ENCODE peak calls at places on chromosomes 12 and 14, in ten cellular contexts. I is tibial nerve, G is stomach, U is A549, W is sigmoid colon, B is esophagus muscularis mucosa, E is H1, J is transverse colon, F is HepG2, T is suprapubic skin. S is an unnamed sample.

GRCh38 chr14:100592972-100593371 is 5.8 kb upstream of the BEGAIN start:
- DNase-seq in I (no peak), G (no peak), U (no peak), W (peak), B (no peak), E (no peak), J (no peak), F (no peak), T (no peak), S (peak)

GRCh38 chr12:106892075-106892474 is 63.6 kb upstream of the TMEM263 start:
- DNase-seq in I (no peak), G (no peak), U (peak), W (no peak), B (no peak), E (no peak), J (peak), F (no peak), T (no peak), S (no peak)

GRCh38 chr12:51721281-51721940 is 127.1 kb downstream of the FIGNL2 start:
- DNase-seq in I (no peak), G (no peak), U (no peak), W (peak), B (no peak), E (peak), J (no peak), F (no peak), T (no peak), S (no peak)

GRCh38 chr14:22572562-22573058 is 16.4 kb downstream of the DAD1 start:
- DNase-seq in I (no peak), G (no peak), U (peak), W (no peak), B (no peak), E (no peak), J (no peak), F (peak), T (no peak), S (no peak)

GRCh38 chr12:68163546-68164210 is 4.1 kb upstream of the IFNG start:
- DNase-seq in I (no peak), G (no peak), U (no peak), W (no peak), B (no peak), E (no peak), J (no peak), F (no peak), T (no peak), S (no peak)

GRCh38 chr14:102317564-102318248 is 1.8 kb upstream of the ZNF839 start:
- DNase-seq in I (no peak), G (no peak), U (peak), W (peak), B (no peak), E (no peak), J (peak), F (peak), T (no peak), S (peak)

GRCh38 chr14:74618078-74618952 is 6.3 kb upstream of the LTBP2 start:
- DNase-seq in I (no peak), G (peak), U (peak), W (no peak), B (no peak), E (no peak), J (peak), F (peak), T (no peak), S (no peak)

GRCh38 chr12:48442191-48442828 is 30.0 kb upstream of the ANP32D start:
- DNase-seq in I (no peak), G (no peak), U (peak), W (no peak), B (no peak), E (no peak), J (no peak), F (peak), T (no peak), S (no peak)

GRCh38 chr12:19304149-19304780 is 135.0 kb upstream of the AEBP2 start:
- DNase-seq in I (no peak), G (no peak), U (no peak), W (no peak), B (no peak), E (no peak), J (no peak), F (peak), T (no peak), S (no peak)

GRCh38 chr14:98964171-98964570 is 307.8 kb downstream of the BCL11B start:
- DNase-seq in I (no peak), G (no peak), U (no peak), W (no peak), B (no peak), E (no peak), J (no peak), F (no peak), T (no peak), S (no peak)

GRCh38 chr14:91078095-91078737 is 17.8 kb upstream of the RPS6KA5 start:
- DNase-seq in I (no peak), G (no peak), U (no peak), W (no peak), B (no peak), E (no peak), J (no peak), F (no peak), T (no peak), S (no peak)

GRCh38 chr12:22083167-22083566 is 37.1 kb downstream of the CMAS start:
- DNase-seq in I (no peak), G (no peak), U (peak), W (no peak), B (no peak), E (no peak), J (no peak), F (peak), T (no peak), S (no peak)

GRCh38 chr14:37246427-37246829 is 48.7 kb downstream of the MIPOL1 start:
- DNase-seq in I (no peak), G (no peak), U (peak), W (no peak), B (no peak), E (no peak), J (no peak), F (peak), T (no peak), S (no peak)
- TF ChIP-seq POLR2A in I (no peak), G (no peak), U (no peak), W (no peak), B (no peak), E (no peak), J (no peak), F (no peak), T (no peak), S (no peak)

GRCh38 chr14:92598549-92598905 is 84.9 kb downstream of the RIN3 start:
- DNase-seq in I (no peak), G (no peak), U (no peak), W (no peak), B (no peak), E (no peak), J (no peak), F (no peak), T (no peak), S (no peak)

GRCh38 chr14:92599786-92600185 is 86.2 kb downstream of the RIN3 start:
- DNase-seq in I (no peak), G (no peak), U (no peak), W (no peak), B (no peak), E (no peak), J (no peak), F (no peak), T (no peak), S (no peak)

GRCh38 chr14:92601131-92601710 is 87.6 kb downstream of the RIN3 start:
- DNase-seq in I (no peak), G (no peak), U (no peak), W (no peak), B (no peak), E (no peak), J (no peak), F (no peak), T (no peak), S (no peak)

GRCh38 chr14:92601757-92602417 is 88.3 kb downstream of the RIN3 start:
- DNase-seq in I (no peak), G (no peak), U (no peak), W (peak), B (no peak), E (no peak), J (no peak), F (no peak), T (no peak), S (no peak)

GRCh38 chr14:92600318-92601053 is 86.9 kb downstream of the RIN3 start:
- DNase-seq in I (no peak), G (no peak), U (peak), W (no peak), B (no peak), E (no peak), J (no peak), F (no peak), T (no peak), S (no peak)
- TF ChIP-seq EP300 in I (no peak), G (no peak), U (peak), W (no peak), B (peak), E (no peak), J (no peak), F (no peak), T (no peak), S (no peak)

GRCh38 chr12:121331268-121331667 is 20.9 kb downstream of the ANAPC5 start:
- DNase-seq in I (no peak), G (no peak), U (no peak), W (no peak), B (no peak), E (no peak), J (no peak), F (no peak), T (no peak), S (no peak)

GRCh38 chr12:121330692-121331091 is 21.5 kb downstream of the ANAPC5 start:
- DNase-seq in I (no peak), G (no peak), U (no peak), W (no peak), B (no peak), E (no peak), J (no peak), F (no peak), T (no peak), S (no peak)

GRCh38 chr12:121337416-121337815 is 14.8 kb downstream of the ANAPC5 start:
- DNase-seq in I (no peak), G (no peak), U (no peak), W (no peak), B (no peak), E (no peak), J (no peak), F (no peak), T (no peak), S (no peak)

GRCh38 chr12:121333747-121334146 is 18.5 kb downstream of the ANAPC5 start:
- DNase-seq in I (no peak), G (no peak), U (no peak), W (no peak), B (no peak), E (no peak), J (no peak), F (no peak), T (no peak), S (no peak)

GRCh38 chr12:121334513-121335343 is 17.5 kb downstream of the ANAPC5 start:
- DNase-seq in I (no peak), G (no peak), U (peak), W (no peak), B (no peak), E (no peak), J (no peak), F (peak), T (no peak), S (no peak)
- TF ChIP-seq CTCF in I (peak), G (peak), U (peak), W (peak), B (peak), E (peak), J (peak), F (peak), T (peak), S (peak)

DNA sequence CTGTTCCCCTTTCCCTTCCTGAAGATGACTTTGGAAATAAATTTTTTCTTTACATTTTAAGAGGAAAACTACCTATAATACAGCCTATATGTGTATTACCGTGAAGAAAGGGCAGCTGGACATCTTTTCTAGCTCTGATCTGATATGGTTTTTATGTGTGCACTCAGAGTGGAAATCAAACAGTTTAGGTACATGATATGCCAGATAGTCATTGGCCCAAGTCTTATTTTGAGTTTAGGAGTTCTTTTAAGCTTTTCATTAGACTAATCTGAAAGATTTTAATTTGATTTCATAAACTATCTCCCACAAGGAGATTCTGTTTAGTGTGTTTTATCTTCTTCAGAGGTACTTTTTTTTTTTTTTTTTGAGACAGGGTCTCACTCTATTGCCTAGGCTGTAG is 48.8 kb downstream of the KIAA0586 start:
- DNase-seq in I (no peak), G (no peak), U (no peak), W (no peak), B (no peak), E (no peak), J (no peak), F (no peak), T (no peak), S (no peak)
- TF ChIP-seq POLR2A in I (no peak), G (no peak), U (no peak), W (no peak), B (no peak), E (no peak), J (no peak), F (no peak), T (no peak), S (no peak)

DNA sequence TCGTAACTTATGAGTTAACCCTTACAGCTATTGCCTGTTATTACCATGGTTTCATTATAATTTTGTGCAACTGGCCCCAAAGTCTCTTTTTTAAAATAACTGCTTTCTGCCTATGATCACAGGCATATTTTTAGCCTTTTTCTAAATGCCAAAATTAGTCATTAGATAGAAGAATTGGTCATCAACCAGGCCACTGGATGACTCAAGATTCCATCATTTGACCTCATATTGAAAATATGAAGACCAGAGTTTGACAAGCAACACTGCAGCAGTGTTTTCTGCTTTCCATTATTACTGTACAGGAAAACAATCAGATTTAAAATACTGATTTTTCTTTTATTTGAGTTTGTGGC is 54.7 kb upstream of the OTOGL start:
- DNase-seq in I (no peak), G (no peak), U (no peak), W (no peak), B (no peak), E (no peak), J (no peak), F (no peak), T (no peak), S (no peak)
- TF ChIP-seq EP300 in I (no peak), G (no peak), U (no peak), W (no peak), B (no peak), E (no peak), J (no peak), F (no peak), T (no peak), S (no peak)